ENCODE peak calls at places on chromosomes 11 and 22, in seven cellular contexts. Y is SJCRH30; L is activated effector memory CD4-positive, alpha-beta T cell treated with anti-CD3 and anti-CD28 coated beads, Interleukin-2, amount 50 U/mL, for 16 hours; D is iris pigment epithelial cell; V is lower leg skin; N is mesenteric fat pad; I is BE2C. X is an unnamed sample.

GRCh38 chr11:32118025-32118974 is 27.4 kb downstream of the RCN1 start:
- DNase-seq in L (no peak), V (no peak), I (no peak), D (peak), Y (peak), N (no peak), X (no peak)

GRCh38 chr11:29208117-29208516 is 808.7 kb downstream of the KCNA4 start:
- DNase-seq in V (no peak), Y (no peak), I (no peak), N (no peak), D (peak), L (no peak), X (no peak)

GRCh38 chr22:48944756-48945620 is 882.7 kb downstream of the BRD1 start:
- DNase-seq in L (peak), I (no peak), Y (no peak), N (peak), D (no peak), V (peak), X (no peak)

GRCh38 chr11:116686891-116687290 is 85.9 kb downstream of the BUD13 start:
- DNase-seq in Y (peak), I (no peak), N (no peak), L (no peak), D (no peak), V (peak), X (no peak)

GRCh38 chr11:1572200-1573076 is at the start of gene DUSP8:
- DNase-seq in V (peak), N (peak), I (peak), L (peak), Y (peak), D (peak), X (no peak)

GRCh38 chr11:126355324-126355925 is at the start of gene ST3GAL4:
- DNase-seq in D (peak), Y (peak), V (peak), I (peak), L (peak), N (peak), X (no peak)

GRCh38 chr22:22818861-22819855 is 68.5 kb upstream of the IGLL5 start:
- DNase-seq in Y (peak), L (peak), D (no peak), I (no peak), V (no peak), N (no peak), X (no peak)

GRCh38 chr11:130369713-130370112 is 55.0 kb upstream of the ZBTB44 start:
- DNase-seq in I (no peak), Y (no peak), V (no peak), L (no peak), N (no peak), D (no peak), X (no peak)

GRCh38 chr11:73383249-73384126 is 7.3 kb downstream of the RELT start:
- DNase-seq in V (no peak), I (no peak), Y (no peak), L (no peak), D (no peak), N (no peak), X (no peak)

GRCh38 chr22:31044262-31044861 is 36.8 kb upstream of the SMTN start:
- DNase-seq in V (no peak), L (no peak), I (no peak), D (peak), Y (no peak), N (no peak), X (no peak)

GRCh38 chr22:26660961-26661578 is 3.7 kb downstream of the MIAT start:
- DNase-seq in V (no peak), N (no peak), Y (no peak), D (no peak), I (no peak), L (no peak), X (no peak)

GRCh38 chr22:32076726-32077550 is 33.9 kb downstream of the SLC5A1 start:
- DNase-seq in D (no peak), Y (no peak), V (no peak), N (no peak), L (no peak), I (no peak), X (no peak)

GRCh38 chr11:15035283-15035682 is 38.1 kb upstream of the CALCB start:
- DNase-seq in V (no peak), I (no peak), D (no peak), N (no peak), Y (peak), L (no peak), X (no peak)

GRCh38 chr11:72224587-72225410 is at the start of gene INPPL1:
- DNase-seq in D (peak), N (peak), L (peak), Y (peak), V (peak), I (peak), X (no peak)

GRCh38 chr11:58503361-58503856 is 4.5 kb downstream of the OR5B21 start:
- DNase-seq in Y (no peak), V (no peak), D (no peak), L (no peak), I (no peak), N (no peak), X (no peak)

GRCh38 chr11:62611705-62612365 is 740 bp downstream of the EML3 start:
- DNase-seq in V (peak), L (peak), N (no peak), Y (peak), D (peak), I (no peak), X (no peak)

GRCh38 chr11:33716236-33716635 is 15.6 kb upstream of the C11orf91 start:
- DNase-seq in V (no peak), L (no peak), D (peak), Y (peak), N (no peak), I (no peak), X (no peak)

GRCh38 chr22:40414838-40415505 is 44.6 kb downstream of the SGSM3 start:
- DNase-seq in D (no peak), I (no peak), N (peak), L (no peak), V (no peak), Y (no peak), X (no peak)

GRCh38 chr11:2096001-2096918 is 42.9 kb downstream of the IGF2 start:
- DNase-seq in N (peak), I (no peak), Y (no peak), D (peak), L (peak), V (no peak), X (no peak)

GRCh38 chr11:70825893-70826540 is 426.4 kb downstream of the SHANK2 start:
- DNase-seq in D (no peak), N (no peak), L (no peak), Y (no peak), I (no peak), V (no peak), X (no peak)

GRCh38 chr22:29141078-29141688 is 64.5 kb upstream of the EMID1 start:
- DNase-seq in V (peak), D (no peak), I (no peak), N (no peak), L (no peak), Y (no peak), X (no peak)

X was measured in epithelial cell of proximal tubule.